ENCODE peak calls at places on chromosome 6, in six cellular contexts. One of them, this sample, is unnamed.

GRCh38 chr6:24324617-24325016 is 33.2 kb downstream of the DCDC2 start:
- DNase-seq in mucosa of descending colon: no peak
- DNase-seq in CD8-positive, alpha-beta memory T cell: no peak
- DNase-seq in Peyer's patch: no peak
- DNase-seq in mesendoderm: no peak
- DNase-seq in HCT116: no peak
- DNase-seq in this sample: no peak

GRCh38 chr6:40022867-40023266 is 88.6 kb upstream of the MOCS1 start:
- DNase-seq in mucosa of descending colon: no peak
- DNase-seq in CD8-positive, alpha-beta memory T cell: no peak
- DNase-seq in Peyer's patch: no peak
- DNase-seq in mesendoderm: no peak
- DNase-seq in HCT116: no peak
- DNase-seq in this sample: no peak

GRCh38 chr6:16839780-16840179 is 78.5 kb upstream of the ATXN1 start:
- DNase-seq in mucosa of descending colon: no peak
- DNase-seq in CD8-positive, alpha-beta memory T cell: no peak
- DNase-seq in Peyer's patch: no peak
- DNase-seq in mesendoderm: no peak
- DNase-seq in HCT116: no peak
- DNase-seq in this sample: no peak

GRCh38 chr6:53938810-53939209 is 144.0 kb downstream of the LRRC1 start:
- DNase-seq in mucosa of descending colon: no peak
- DNase-seq in CD8-positive, alpha-beta memory T cell: no peak
- DNase-seq in Peyer's patch: no peak
- DNase-seq in mesendoderm: no peak
- DNase-seq in HCT116: no peak
- DNase-seq in this sample: no peak

GRCh38 chr6:153727910-153728309 is 311.1 kb upstream of the OPRM1 start:
- DNase-seq in mucosa of descending colon: no peak
- DNase-seq in CD8-positive, alpha-beta memory T cell: no peak
- DNase-seq in Peyer's patch: no peak
- DNase-seq in mesendoderm: peak
- DNase-seq in HCT116: no peak
- DNase-seq in this sample: no peak

GRCh38 chr6:324729-325125 is 32.4 kb downstream of the DUSP22 start:
- DNase-seq in mucosa of descending colon: no peak
- DNase-seq in CD8-positive, alpha-beta memory T cell: no peak
- DNase-seq in Peyer's patch: no peak
- DNase-seq in mesendoderm: peak
- DNase-seq in HCT116: no peak
- DNase-seq in this sample: no peak

GRCh38 chr6:85676086-85676729 is 33.5 kb upstream of the SYNCRIP start:
- DNase-seq in mucosa of descending colon: no peak
- DNase-seq in CD8-positive, alpha-beta memory T cell: no peak
- DNase-seq in Peyer's patch: no peak
- DNase-seq in mesendoderm: no peak
- DNase-seq in HCT116: no peak
- DNase-seq in this sample: no peak

GRCh38 chr6:109255946-109256628 is 126.2 kb downstream of the CD164 start:
- DNase-seq in mucosa of descending colon: no peak
- DNase-seq in CD8-positive, alpha-beta memory T cell: no peak
- DNase-seq in Peyer's patch: no peak
- DNase-seq in mesendoderm: no peak
- DNase-seq in HCT116: no peak
- DNase-seq in this sample: no peak

GRCh38 chr6:55756711-55757110 is 118.7 kb downstream of the BMP5 start:
- DNase-seq in mucosa of descending colon: no peak
- DNase-seq in CD8-positive, alpha-beta memory T cell: no peak
- DNase-seq in Peyer's patch: no peak
- DNase-seq in mesendoderm: no peak
- DNase-seq in HCT116: no peak
- DNase-seq in this sample: no peak

GRCh38 chr6:31473244-31473643 is 24.7 kb upstream of the MICB start:
- DNase-seq in mucosa of descending colon: no peak
- DNase-seq in CD8-positive, alpha-beta memory T cell: no peak
- DNase-seq in Peyer's patch: no peak
- DNase-seq in mesendoderm: no peak
- DNase-seq in HCT116: no peak
- DNase-seq in this sample: no peak

GRCh38 chr6:2948228-2949025 is 22.9 kb downstream of the SERPINB6 start:
- DNase-seq in mucosa of descending colon: no peak
- DNase-seq in CD8-positive, alpha-beta memory T cell: no peak
- DNase-seq in Peyer's patch: no peak
- DNase-seq in mesendoderm: no peak
- DNase-seq in HCT116: no peak
- DNase-seq in this sample: no peak

GRCh38 chr6:119727504-119728219 is 378.1 kb upstream of the MAN1A1 start:
- DNase-seq in mucosa of descending colon: peak
- DNase-seq in CD8-positive, alpha-beta memory T cell: no peak
- DNase-seq in Peyer's patch: no peak
- DNase-seq in mesendoderm: peak
- DNase-seq in HCT116: no peak
- DNase-seq in this sample: no peak

GRCh38 chr6:10313799-10314162 is 101.1 kb downstream of the TFAP2A start:
- DNase-seq in mucosa of descending colon: no peak
- DNase-seq in CD8-positive, alpha-beta memory T cell: no peak
- DNase-seq in Peyer's patch: no peak
- DNase-seq in mesendoderm: no peak
- DNase-seq in HCT116: no peak
- DNase-seq in this sample: no peak
- H3K4me3 ChIP-seq in mucosa of descending colon: no peak
- H3K4me3 ChIP-seq in CD8-positive, alpha-beta memory T cell: no peak
- H3K4me3 ChIP-seq in Peyer's patch: no peak
- H3K4me3 ChIP-seq in mesendoderm: no peak
- H3K4me3 ChIP-seq in HCT116: no peak
- H3K4me3 ChIP-seq in this sample: no peak

DNA sequence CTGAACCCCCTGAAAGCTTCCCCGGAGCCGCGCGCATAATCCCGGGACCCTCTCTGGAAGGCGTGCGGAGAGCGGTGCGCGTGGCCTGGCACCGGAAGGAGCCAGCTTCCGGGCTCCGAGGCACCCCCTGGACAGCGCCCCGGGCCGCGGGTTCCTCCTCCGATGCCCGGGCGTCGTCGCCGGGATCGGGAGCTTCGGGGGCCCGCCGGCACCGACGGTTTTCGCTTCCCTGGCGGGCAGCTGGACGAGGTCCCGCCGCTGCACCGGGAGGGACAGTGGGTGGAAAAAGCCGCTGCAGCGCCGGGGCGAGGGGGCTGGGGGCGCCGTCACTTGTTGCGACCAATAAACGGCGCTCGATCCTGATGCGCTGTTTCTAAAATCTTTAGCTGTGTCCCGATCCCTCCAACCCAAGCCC is 573 bp upstream of the SLC35D3 start:
- DNase-seq in mucosa of descending colon: no peak
- DNase-seq in CD8-positive, alpha-beta memory T cell: no peak
- DNase-seq in Peyer's patch: no peak
- DNase-seq in mesendoderm: peak
- DNase-seq in HCT116: no peak
- DNase-seq in this sample: no peak
- H3K4me3 ChIP-seq in mucosa of descending colon: no peak
- H3K4me3 ChIP-seq in CD8-positive, alpha-beta memory T cell: peak
- H3K4me3 ChIP-seq in Peyer's patch: peak
- H3K4me3 ChIP-seq in mesendoderm: peak
- H3K4me3 ChIP-seq in HCT116: no peak
- H3K4me3 ChIP-seq in this sample: peak

GRCh38 chr6:117909638-117910037 is 2.6 kb downstream of the SLC35F1 start:
- DNase-seq in mucosa of descending colon: no peak
- DNase-seq in CD8-positive, alpha-beta memory T cell: no peak
- DNase-seq in Peyer's patch: no peak
- DNase-seq in mesendoderm: no peak
- DNase-seq in HCT116: no peak
- DNase-seq in this sample: no peak

GRCh38 chr6:117906454-117906904 is 585 bp upstream of the SLC35F1 start:
- DNase-seq in mucosa of descending colon: no peak
- DNase-seq in CD8-positive, alpha-beta memory T cell: no peak
- DNase-seq in Peyer's patch: no peak
- DNase-seq in mesendoderm: no peak
- DNase-seq in HCT116: no peak
- DNase-seq in this sample: no peak

GRCh38 chr6:117906905-117907599 is at the start of gene SLC35F1:
- DNase-seq in mucosa of descending colon: peak
- DNase-seq in CD8-positive, alpha-beta memory T cell: no peak
- DNase-seq in Peyer's patch: no peak
- DNase-seq in mesendoderm: peak
- DNase-seq in HCT116: no peak
- DNase-seq in this sample: no peak

GRCh38 chr6:117908246-117909107 is 1.4 kb downstream of the SLC35F1 start:
- DNase-seq in mucosa of descending colon: no peak
- DNase-seq in CD8-positive, alpha-beta memory T cell: no peak
- DNase-seq in Peyer's patch: no peak
- DNase-seq in mesendoderm: peak
- DNase-seq in HCT116: no peak
- DNase-seq in this sample: no peak

GRCh38 chr6:117907600-117908245 is 659 bp downstream of the SLC35F1 start:
- DNase-seq in mucosa of descending colon: no peak
- DNase-seq in CD8-positive, alpha-beta memory T cell: no peak
- DNase-seq in Peyer's patch: no peak
- DNase-seq in mesendoderm: peak
- DNase-seq in HCT116: no peak
- DNase-seq in this sample: no peak
- H3K4me3 ChIP-seq in mucosa of descending colon: no peak
- H3K4me3 ChIP-seq in CD8-positive, alpha-beta memory T cell: no peak
- H3K4me3 ChIP-seq in Peyer's patch: peak
- H3K4me3 ChIP-seq in mesendoderm: peak
- H3K4me3 ChIP-seq in HCT116: no peak
- H3K4me3 ChIP-seq in this sample: no peak

GRCh38 chr6:137872071-137872470 is 5.0 kb downstream of the TNFAIP3 start:
- DNase-seq in mucosa of descending colon: no peak
- DNase-seq in CD8-positive, alpha-beta memory T cell: peak
- DNase-seq in Peyer's patch: no peak
- DNase-seq in mesendoderm: no peak
- DNase-seq in HCT116: no peak
- DNase-seq in this sample: peak
- H3K4me3 ChIP-seq in mucosa of descending colon: no peak
- H3K4me3 ChIP-seq in CD8-positive, alpha-beta memory T cell: peak
- H3K4me3 ChIP-seq in Peyer's patch: no peak
- H3K4me3 ChIP-seq in mesendoderm: no peak
- H3K4me3 ChIP-seq in HCT116: no peak
- H3K4me3 ChIP-seq in this sample: no peak

DNA sequence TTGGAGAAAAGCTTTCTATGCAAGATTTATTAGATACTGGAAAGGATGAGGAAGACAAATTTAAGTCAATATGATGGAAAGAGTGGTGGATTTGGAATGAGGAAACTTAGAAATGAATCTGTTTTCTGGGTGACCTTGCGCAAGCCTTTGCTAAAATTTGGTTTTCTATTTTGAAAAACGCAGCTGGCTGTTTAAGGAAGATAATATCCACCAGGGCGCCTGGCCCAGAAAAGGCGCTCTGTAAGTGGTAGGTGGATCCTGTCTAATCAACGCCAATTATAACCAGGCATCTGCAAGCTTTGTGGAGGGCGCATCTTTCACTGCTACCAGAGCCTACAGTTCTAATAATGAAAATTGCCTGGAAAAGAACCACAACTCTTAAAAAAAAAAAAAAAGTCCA is 398 bp upstream of the SPATS1 start:
- DNase-seq in mucosa of descending colon: no peak
- DNase-seq in CD8-positive, alpha-beta memory T cell: no peak
- DNase-seq in Peyer's patch: no peak
- DNase-seq in mesendoderm: no peak
- DNase-seq in HCT116: no peak
- DNase-seq in this sample: no peak
- H3K4me3 ChIP-seq in mucosa of descending colon: no peak
- H3K4me3 ChIP-seq in CD8-positive, alpha-beta memory T cell: no peak
- H3K4me3 ChIP-seq in Peyer's patch: no peak
- H3K4me3 ChIP-seq in mesendoderm: no peak
- H3K4me3 ChIP-seq in HCT116: no peak
- H3K4me3 ChIP-seq in this sample: no peak

DNA sequence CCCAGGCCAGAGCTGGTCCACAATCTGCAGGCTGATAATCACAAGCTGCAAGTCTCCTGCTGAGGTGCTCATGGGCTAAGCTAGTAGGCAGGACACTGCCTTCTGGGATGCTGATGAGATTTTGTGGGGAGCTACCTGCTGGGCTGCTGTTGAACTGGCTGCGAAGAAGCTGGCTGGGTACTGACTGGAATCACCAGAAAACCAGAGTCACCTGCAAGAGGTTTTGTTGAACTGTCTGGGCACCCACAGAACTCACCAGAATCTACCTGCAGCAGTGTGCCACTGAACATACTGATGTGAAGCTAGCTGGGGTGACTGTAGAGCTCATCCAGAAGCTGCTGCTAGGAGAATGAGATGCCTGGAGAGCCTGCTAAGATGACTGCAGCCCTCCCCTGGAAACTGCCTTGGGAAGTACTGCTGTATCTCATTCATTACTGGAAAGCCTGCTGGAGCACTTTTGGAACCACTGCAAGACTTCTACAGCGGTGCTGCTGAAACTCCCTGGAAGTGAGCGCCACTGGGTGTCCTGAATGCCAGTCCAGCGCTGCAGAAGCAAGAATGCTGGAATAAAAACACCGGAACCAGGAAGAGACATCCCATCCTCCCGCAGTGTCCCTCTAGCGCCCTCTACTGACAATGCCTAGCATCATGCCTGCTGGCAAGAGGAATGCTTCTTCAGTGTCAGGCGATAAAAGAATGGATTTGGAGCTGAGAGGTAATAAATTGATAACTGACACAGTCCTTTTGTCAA is 64.9 kb upstream of the ARHGAP18 start:
- DNase-seq in mucosa of descending colon: peak
- DNase-seq in CD8-positive, alpha-beta memory T cell: peak
- DNase-seq in Peyer's patch: peak
- DNase-seq in mesendoderm: peak
- DNase-seq in HCT116: peak
- DNase-seq in this sample: peak
- H3K4me3 ChIP-seq in mucosa of descending colon: no peak
- H3K4me3 ChIP-seq in CD8-positive, alpha-beta memory T cell: no peak
- H3K4me3 ChIP-seq in Peyer's patch: no peak
- H3K4me3 ChIP-seq in mesendoderm: no peak
- H3K4me3 ChIP-seq in HCT116: peak
- H3K4me3 ChIP-seq in this sample: no peak

DNA sequence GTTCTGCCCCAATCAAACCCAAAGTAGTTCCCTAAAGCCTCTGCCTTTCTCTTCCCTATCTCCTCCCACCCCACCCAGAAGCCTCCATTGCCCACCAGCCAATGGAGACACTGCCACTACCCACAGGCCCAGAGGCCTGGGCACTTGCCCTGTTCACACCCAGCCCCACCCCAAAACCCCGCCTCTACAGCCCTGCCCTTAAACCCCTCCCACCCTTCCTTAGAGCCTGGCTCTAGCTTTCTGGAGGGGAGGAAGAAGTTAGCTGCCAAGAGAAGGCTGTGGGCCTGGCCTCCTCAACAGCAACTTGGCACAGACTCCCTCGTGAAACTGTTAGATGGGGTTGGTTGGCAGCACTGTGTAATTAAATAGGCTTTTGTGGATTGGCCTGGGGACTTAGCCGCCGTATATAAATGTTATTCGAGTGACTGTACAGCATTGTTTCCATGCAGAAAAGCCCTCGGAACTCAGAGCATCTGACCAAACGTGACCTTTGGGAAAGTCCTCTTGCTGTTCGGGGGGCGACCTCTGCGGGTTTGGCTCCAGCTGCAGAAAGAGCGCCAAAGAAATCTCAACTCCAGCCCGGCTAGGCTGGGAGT is 31.4 kb downstream of the COL11A2 start:
- DNase-seq in mucosa of descending colon: peak
- DNase-seq in CD8-positive, alpha-beta memory T cell: no peak
- DNase-seq in Peyer's patch: peak
- DNase-seq in mesendoderm: peak
- DNase-seq in HCT116: peak
- DNase-seq in this sample: no peak
- H3K4me3 ChIP-seq in mucosa of descending colon: no peak
- H3K4me3 ChIP-seq in CD8-positive, alpha-beta memory T cell: no peak
- H3K4me3 ChIP-seq in Peyer's patch: no peak
- H3K4me3 ChIP-seq in mesendoderm: no peak
- H3K4me3 ChIP-seq in HCT116: peak
- H3K4me3 ChIP-seq in this sample: no peak

This sample was measured in CD4-positive, alpha-beta memory T cell.